ENCODE peak calls at places on chromosome 1, in nine cellular contexts. I is fibroblast of the conjunctiva; D is RWPE1; G is ecto neural progenitor cell; B is astrocyte of the hippocampus; U is OCI-M1; J is lung; R is stimulated activated CD8-positive, alpha-beta memory T cell treated with anti-CD3 and anti-CD28 coated beads, Interleukin-7, amount 100 ng/mL, for 4 hours; L is astrocyte of the spinal cord. E is an unnamed sample.

GRCh38 chr1:15702722-15703550 is 18.8 kb downstream of the PLEKHM2 start:
- DNase-seq in I (no peak), D (peak; percentile 20), G (no peak), B (peak; percentile 35), U (no peak), J (no peak), R (no peak), L (no peak), E (no peak)

GRCh38 chr1:112501810-112502641 is 6.7 kb upstream of the WNT2B start:
- DNase-seq in I (peak; percentile 66), D (peak; percentile 51), G (peak; percentile 82), B (peak; percentile 91), U (peak; percentile 55), J (peak; percentile 61), R (peak; percentile 41), L (peak; percentile 68), E (no peak)

GRCh38 chr1:3890389-3891328 is 9.4 kb downstream of the C1orf174 start:
- DNase-seq in I (no peak), D (no peak), G (no peak), B (no peak), U (peak; percentile 88), J (no peak), R (no peak), L (no peak), E (no peak)

GRCh38 chr1:54777431-54777830 is 13.1 kb upstream of the PARS2 start:
- DNase-seq in I (no peak), D (no peak), G (no peak), B (no peak), U (no peak), J (no peak), R (no peak), L (no peak), E (no peak)

GRCh38 chr1:19676438-19676922 is 11.8 kb downstream of the HTR6 start:
- DNase-seq in I (peak; percentile 18), D (peak; percentile 70), G (peak; percentile 82), B (peak; percentile 81), U (peak; percentile 55), J (peak; percentile 47), R (no peak), L (peak; percentile 53), E (peak; percentile 92)

GRCh38 chr1:7505871-7506676 is 265.0 kb upstream of the VAMP3 start:
- DNase-seq in I (no peak), D (no peak), G (no peak), B (no peak), U (no peak), J (no peak), R (no peak), L (no peak), E (no peak)

GRCh38 chr1:232635279-232635678 is 5.3 kb upstream of the SIPA1L2 start:
- DNase-seq in I (no peak), D (no peak), G (no peak), B (no peak), U (no peak), J (no peak), R (no peak), L (no peak), E (no peak)

GRCh38 chr1:30617161-30617560 is 106.2 kb downstream of the MATN1 start:
- DNase-seq in I (no peak), D (peak; percentile 42), G (peak; percentile 31), B (no peak), U (no peak), J (no peak), R (no peak), L (no peak), E (no peak)

GRCh38 chr1:205921559-205921887 is 21.7 kb downstream of the SLC26A9 start:
- DNase-seq in I (no peak), D (no peak), G (no peak), B (no peak), U (no peak), J (no peak), R (no peak), L (no peak), E (no peak)